ENCODE peak calls at places on chromosomes 4 and X, in seven cellular contexts. J is NCI-H1092; X is cardiac fibroblast; S is activated CD4-positive, CD25-positive, alpha-beta regulatory T cell treated with anti-CD3 and anti-CD28 coated beads, Interleukin-2, amount 50 U/mL, for 72 hours; Z is fibroblast of lung; M is activated CD4-positive, alpha-beta T cell treated with anti-CD3 and anti-CD28 coated beads, Interleukin-2, amount 10 ng/mL, durations not matched to agents 7 days and 5 days; O is NAMALWA. L is an unnamed sample.

GRCh38 chr4:100605144-100605543 is 87.3 kb upstream of the EMCN start:
- DNase-seq in J (no peak), X (no peak), S (no peak), Z (no peak), M (no peak), O (no peak), L (no peak)

GRCh38 chr4:86484241-86484640 is 109.9 kb upstream of the PTPN13 start:
- DNase-seq in J (no peak), X (no peak), S (no peak), Z (no peak), M (no peak), O (no peak), L (no peak)

GRCh38 chr4:25031077-25031606 is 396 bp upstream of the LGI2 start:
- DNase-seq in J (peak; percentile 44), X (peak; percentile 30), S (no peak), Z (peak; percentile 10), M (no peak), O (no peak), L (no peak)

GRCh38 chr4:3644849-3645627 is 112.8 kb upstream of the LRPAP1 start:
- DNase-seq in J (no peak), X (peak; percentile 3), S (no peak), Z (peak; percentile 13), M (no peak), O (no peak), L (no peak)

GRCh38 chr4:20623936-20624335 is 76.3 kb upstream of the PACRGL start:
- DNase-seq in J (no peak), X (no peak), S (no peak), Z (no peak), M (no peak), O (no peak), L (no peak)

GRCh38 chrX:136679581-136679980 is 31.6 kb downstream of the CD40LG start:
- DNase-seq in J (no peak), X (no peak), S (no peak), Z (no peak), M (no peak), O (no peak), L (no peak)

GRCh38 chr4:128477540-128477939 is 189.9 kb upstream of the PGRMC2 start:
- DNase-seq in J (no peak), X (no peak), S (no peak), Z (no peak), M (no peak), O (no peak), L (no peak)

GRCh38 chrX:21745756-21746155 is 12.2 kb downstream of the SMPX start:
- DNase-seq in J (no peak), X (peak; percentile 27), S (peak; percentile 51), Z (peak; percentile 40), M (peak; percentile 37), O (peak; percentile 41), L (no peak)

GRCh38 chr4:6272863-6273660 is 3.4 kb downstream of the WFS1 start:
- DNase-seq in J (no peak), X (peak; percentile 66), S (no peak), Z (peak; percentile 65), M (no peak), O (no peak), L (no peak)

L was measured in immature natural killer cell.